ENCODE peak calls at places on chromosomes 16 and 17, in six cellular contexts. B is psoas muscle, Q is GM13977, O is AG10803, C is mucosa of descending colon, M is AG09319. L is an unnamed sample.

GRCh38 chr17:52841971-52842370 is 683.5 kb upstream of the CA10 start:
- DNase-seq in B (no peak), Q (no peak), O (no peak), C (no peak), M (no peak), L (no peak)

GRCh38 chr17:72952641-72953313 is 139.7 kb downstream of the SLC39A11 start:
- DNase-seq in B (no peak), Q (no peak), O (no peak), C (no peak), M (no peak), L (no peak)

GRCh38 chr17:77665833-77666232 is 292.7 kb upstream of the TNRC6C start:
- DNase-seq in B (no peak), Q (no peak), O (no peak), C (no peak), M (no peak), L (no peak)

GRCh38 chr16:69116911-69117310 is 11.5 kb downstream of the HAS3 start:
- DNase-seq in B (no peak), Q (no peak), O (no peak), C (no peak), M (no peak), L (no peak)

GRCh38 chr17:36877774-36878173 is 59.5 kb upstream of the LHX1 start:
- DNase-seq in B (no peak), Q (no peak), O (no peak), C (no peak), M (no peak), L (no peak)

GRCh38 chr17:58301504-58302150 is 20.9 kb upstream of the MPO start:
- DNase-seq in B (no peak), Q (no peak), O (no peak), C (no peak), M (no peak), L (peak)

GRCh38 chr17:64262422-64263260 is at the start of gene TEX2:
- DNase-seq in B (peak), Q (peak), O (no peak), C (peak), M (no peak), L (peak)

GRCh38 chr17:75808905-75809621 is 24.5 kb downstream of the UNK start:
- DNase-seq in B (peak), Q (peak), O (peak), C (no peak), M (peak), L (no peak)

GRCh38 chr17:77316191-77316641 is 175.4 kb downstream of the SEC14L1 start:
- DNase-seq in B (peak), Q (no peak), O (peak), C (peak), M (no peak), L (no peak)

GRCh38 chr16:74451951-74452758 is 30.9 kb upstream of the CLEC18B start:
- DNase-seq in B (no peak), Q (peak), O (no peak), C (no peak), M (no peak), L (no peak)

GRCh38 chr17:76446449-76447231 is 6.3 kb downstream of the UBE2O start:
- DNase-seq in B (no peak), Q (no peak), O (peak), C (no peak), M (no peak), L (no peak)

GRCh38 chr17:5870231-5870953 is 199.8 kb upstream of the WSCD1 start:
- DNase-seq in B (no peak), Q (no peak), O (no peak), C (no peak), M (no peak), L (no peak)

GRCh38 chr17:10845388-10845751 is 7.5 kb upstream of the PIRT start:
- DNase-seq in B (no peak), Q (no peak), O (no peak), C (no peak), M (no peak), L (no peak)

GRCh38 chr16:3983081-3983520 is 102.6 kb upstream of the CREBBP start:
- DNase-seq in B (peak), Q (peak), O (peak), C (peak), M (no peak), L (peak)

GRCh38 chr17:65656390-65657250 is 95.2 kb upstream of the AXIN2 start:
- DNase-seq in B (no peak), Q (peak), O (no peak), C (no peak), M (no peak), L (no peak)

GRCh38 chr17:520447-521167 is 168.0 kb upstream of the RPH3AL start:
- DNase-seq in B (no peak), Q (no peak), O (no peak), C (no peak), M (no peak), L (no peak)

GRCh38 chr16:57141822-57142631 is 43.8 kb downstream of the PSME3IP1 start:
- DNase-seq in B (no peak), Q (peak), O (no peak), C (no peak), M (no peak), L (no peak)

GRCh38 chr17:6554336-6554735 is 2.0 kb downstream of the PITPNM3 start:
- DNase-seq in B (no peak), Q (no peak), O (no peak), C (no peak), M (no peak), L (no peak)

GRCh38 chr17:38344127-38344745 is 480 bp upstream of the GPR179 start:
- DNase-seq in B (no peak), Q (no peak), O (no peak), C (no peak), M (no peak), L (no peak)

GRCh38 chr17:57645950-57646686 is 99.0 kb downstream of the CCDC182 start:
- DNase-seq in B (no peak), Q (no peak), O (no peak), C (no peak), M (no peak), L (no peak)

GRCh38 chr16:48317614-48318013 is 67.6 kb downstream of the SIAH1 start:
- DNase-seq in B (no peak), Q (no peak), O (peak), C (no peak), M (no peak), L (no peak)

GRCh38 chr16:56611281-56611833 is 3.0 kb downstream of the MT2A start:
- DNase-seq in B (peak), Q (no peak), O (peak), C (peak), M (no peak), L (no peak)

GRCh38 chr16:70680495-70681381 is 5.1 kb downstream of the MTSS2 start:
- DNase-seq in B (peak), Q (no peak), O (no peak), C (peak), M (no peak), L (no peak)

GRCh38 chr17:7262192-7263070 is at the start of gene CLDN7:
- DNase-seq in B (no peak), Q (peak), O (no peak), C (peak), M (no peak), L (no peak)

GRCh38 chr16:84183911-84184310 is 2.9 kb downstream of the TAF1C start:
- DNase-seq in B (no peak), Q (no peak), O (no peak), C (no peak), M (no peak), L (no peak)

GRCh38 chr17:43779145-43780125 is 658 bp upstream of the DUSP3 start:
- DNase-seq in B (no peak), Q (no peak), O (no peak), C (peak), M (no peak), L (no peak)
- TF ChIP-seq CTCF in B (no peak), Q (no peak), O (no peak), C (no peak), M (no peak), L (no peak)

GRCh38 chr17:81403671-81404534 is 8.6 kb downstream of the BAHCC1 start:
- DNase-seq in B (peak), Q (no peak), O (peak), C (no peak), M (no peak), L (no peak)

GRCh38 chr17:81401727-81402529 is 6.7 kb downstream of the BAHCC1 start:
- DNase-seq in B (peak), Q (no peak), O (peak), C (no peak), M (no peak), L (no peak)

GRCh38 chr17:81404557-81405165 is 9.4 kb downstream of the BAHCC1 start:
- DNase-seq in B (no peak), Q (no peak), O (no peak), C (no peak), M (no peak), L (no peak)

GRCh38 chr17:81402530-81402941 is 7.3 kb downstream of the BAHCC1 start:
- DNase-seq in B (peak), Q (no peak), O (no peak), C (no peak), M (no peak), L (no peak)

DNA sequence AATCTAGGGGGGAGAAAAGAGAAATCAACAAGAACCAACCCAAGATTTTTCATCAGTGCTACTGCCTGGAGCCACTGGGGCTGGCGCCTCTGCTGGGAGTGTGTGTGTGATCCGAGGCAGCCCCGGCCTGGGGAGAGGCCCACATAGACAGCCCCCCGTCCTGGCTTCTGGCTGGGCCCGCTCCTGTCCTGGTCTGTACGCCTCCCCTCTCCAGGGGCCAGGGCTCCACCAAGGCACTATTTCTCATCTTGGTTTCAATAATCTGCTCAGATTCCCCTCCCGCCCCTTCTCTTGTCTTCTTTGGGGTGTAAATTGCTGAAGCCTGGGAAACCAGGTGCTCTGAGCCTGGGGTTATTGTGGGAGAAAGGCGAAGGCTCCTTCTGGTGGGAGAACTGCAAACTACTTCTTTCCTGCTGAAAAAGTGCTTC is 7.8 kb downstream of the BAHCC1 start:
- DNase-seq in B (no peak), Q (no peak), O (no peak), C (no peak), M (no peak), L (no peak)
- TF ChIP-seq CTCF in B (no peak), Q (no peak), O (peak), C (no peak), M (no peak), L (no peak)

GRCh38 chr17:42518755-42519545 is 17.1 kb upstream of the NAGLU start:
- DNase-seq in B (no peak), Q (no peak), O (peak), C (peak), M (no peak), L (no peak)

GRCh38 chr17:42519546-42520444 is 16.2 kb upstream of the NAGLU start:
- DNase-seq in B (peak), Q (no peak), O (peak), C (peak), M (peak), L (peak)

GRCh38 chr17:42521036-42521435 is 15.0 kb upstream of the NAGLU start:
- DNase-seq in B (no peak), Q (no peak), O (peak), C (peak), M (no peak), L (no peak)

GRCh38 chr17:42521666-42522262 is 14.3 kb upstream of the NAGLU start:
- DNase-seq in B (no peak), Q (no peak), O (peak), C (peak), M (no peak), L (no peak)

GRCh38 chr17:42520540-42520951 is 15.5 kb upstream of the NAGLU start:
- DNase-seq in B (no peak), Q (no peak), O (no peak), C (peak), M (no peak), L (no peak)
- TF ChIP-seq CTCF in B (no peak), Q (peak), O (peak), C (no peak), M (peak), L (no peak)

GRCh38 chr17:50519141-50519834 is 11.0 kb downstream of the MYCBPAP start:
- DNase-seq in B (no peak), Q (no peak), O (no peak), C (no peak), M (no peak), L (no peak)
- TF ChIP-seq CTCF in B (no peak), Q (no peak), O (no peak), C (no peak), M (no peak), L (no peak)

GRCh38 chr17:39596543-39597267 is 11.0 kb downstream of the NEUROD2 start:
- DNase-seq in B (no peak), Q (no peak), O (no peak), C (no peak), M (no peak), L (no peak)

GRCh38 chr17:39595294-39595693 is 12.4 kb downstream of the NEUROD2 start:
- DNase-seq in B (no peak), Q (no peak), O (no peak), C (no peak), M (no peak), L (no peak)

GRCh38 chr17:39597372-39598046 is 10.2 kb downstream of the NEUROD2 start:
- DNase-seq in B (no peak), Q (no peak), O (no peak), C (no peak), M (no peak), L (no peak)

GRCh38 chr17:39598047-39598481 is 9.7 kb downstream of the NEUROD2 start:
- DNase-seq in B (no peak), Q (no peak), O (no peak), C (no peak), M (no peak), L (no peak)

GRCh38 chr17:39595928-39596327 is 11.8 kb downstream of the NEUROD2 start:
- DNase-seq in B (no peak), Q (no peak), O (no peak), C (no peak), M (no peak), L (no peak)
- TF ChIP-seq CTCF in B (no peak), Q (no peak), O (no peak), C (no peak), M (no peak), L (no peak)